ENCODE peak calls at places on chromosome 18, in ten cellular contexts. U, D, V, J, L, H, I, F, Y and T are unnamed samples.

GRCh38 chr18:4074647-4075046 is 380.5 kb downstream of the DLGAP1 start:
- DNase-seq in U (no peak), D (peak; percentile 6), V (no peak), J (no peak), L (no peak), H (no peak), I (no peak), F (peak; percentile 3), Y (no peak), T (peak; percentile 73)

GRCh38 chr18:3425450-3425849 is 24.5 kb upstream of the TGIF1 start:
- DNase-seq in U (no peak), D (no peak), V (no peak), J (no peak), L (no peak), H (no peak), I (no peak), F (no peak), Y (no peak), T (no peak)

GRCh38 chr18:63016270-63016669 is 300.9 kb downstream of the PHLPP1 start:
- DNase-seq in U (no peak), D (peak; percentile 12), V (no peak), J (peak; percentile 33), L (no peak), H (peak; percentile 41), I (peak; percentile 30), F (peak; percentile 74), Y (peak; percentile 39), T (peak; percentile 22)

GRCh38 chr18:24220318-24220688 is 81.4 kb downstream of the CABYR start:
- DNase-seq in U (no peak), D (no peak), V (no peak), J (no peak), L (no peak), H (no peak), I (no peak), F (no peak), Y (no peak), T (no peak)

GRCh38 chr18:9825571-9826073 is 60.2 kb upstream of the TXNDC2 start:
- DNase-seq in U (no peak), D (peak; percentile 96), V (peak; percentile 87), J (no peak), L (no peak), H (peak; percentile 94), I (peak; percentile 76), F (peak; percentile 97), Y (peak; percentile 80), T (peak; percentile 81)

GRCh38 chr18:79584491-79585394 is 94.9 kb upstream of the CTDP1 start:
- DNase-seq in U (peak; percentile 48), D (no peak), V (no peak), J (no peak), L (no peak), H (no peak), I (no peak), F (no peak), Y (no peak), T (no peak)

GRCh38 chr18:65725421-65726050 is 25.3 kb upstream of the CDH7 start:
- DNase-seq in U (peak; percentile 63), D (no peak), V (peak; percentile 48), J (no peak), L (no peak), H (peak; percentile 36), I (peak; percentile 21), F (no peak), Y (no peak), T (no peak)

GRCh38 chr18:69689081-69689759 is 258.5 kb downstream of the CD226 start:
- DNase-seq in U (no peak), D (peak; percentile 9), V (no peak), J (no peak), L (no peak), H (no peak), I (no peak), F (peak; percentile 61), Y (no peak), T (no peak)

GRCh38 chr18:34744569-34744968 is 34.5 kb downstream of the DTNA start:
- DNase-seq in U (no peak), D (no peak), V (no peak), J (no peak), L (no peak), H (no peak), I (no peak), F (no peak), Y (no peak), T (no peak)

GRCh38 chr18:47928466-47928865 is 2.0 kb downstream of the SMAD2 start:
- DNase-seq in U (no peak), D (peak; percentile 39), V (no peak), J (no peak), L (no peak), H (no peak), I (no peak), F (peak; percentile 33), Y (peak; percentile 55), T (peak; percentile 54)

DNA sequence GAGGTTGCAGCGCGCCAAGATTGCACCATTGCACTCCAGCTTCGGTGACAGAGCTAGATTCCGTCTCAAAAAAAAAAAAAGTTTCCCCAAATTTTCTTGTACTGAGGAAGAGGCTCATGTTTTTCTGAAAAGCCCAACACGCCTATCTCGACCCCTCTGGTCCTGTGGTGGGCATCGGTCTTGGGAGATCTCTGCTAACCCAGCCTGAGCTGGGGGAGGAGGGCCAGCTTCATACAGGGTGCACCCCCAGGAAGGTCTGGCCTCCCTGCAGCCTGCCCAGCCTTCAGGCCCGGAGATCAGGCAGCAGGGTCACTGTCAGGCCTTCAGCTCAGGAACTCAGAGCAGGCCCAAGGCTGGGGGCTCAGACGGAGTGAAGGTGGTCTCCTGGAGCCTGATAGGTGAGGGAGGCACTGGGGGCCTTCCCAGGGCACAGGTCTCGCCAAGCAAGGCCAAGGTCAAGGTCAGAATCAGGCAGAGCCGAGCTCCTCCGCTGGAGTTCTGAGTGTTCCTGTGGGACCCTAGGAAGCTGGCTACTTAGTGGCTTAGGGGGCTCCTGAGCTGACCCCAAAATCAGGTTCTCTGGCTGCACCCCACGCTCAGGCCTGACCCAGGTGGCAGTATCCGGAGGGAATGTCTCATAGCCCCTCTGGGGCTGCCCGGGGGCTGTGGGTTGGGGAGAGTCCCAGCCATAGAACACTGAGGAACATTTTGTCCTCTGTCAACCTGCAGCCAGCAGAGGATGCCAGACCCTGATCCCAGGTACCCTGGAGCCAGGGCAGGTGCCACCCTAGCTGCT is 37.9 kb upstream of the SMAD7 start:
- DNase-seq in U (no peak), D (no peak), V (no peak), J (no peak), L (no peak), H (no peak), I (no peak), F (no peak), Y (no peak), T (no peak)
- H3K4me1 ChIP-seq in U (peaks cover 7% of the 10 kb centered on the region), D (peaks cover 29% of the 10 kb centered on the region), V (peaks cover 31% of the 10 kb centered on the region), J (peaks cover 3% of the 10 kb centered on the region), L (no peaks in the 10 kb centered on the region), H (peaks cover 55% of the 10 kb centered on the region), I (peaks cover 68% of the 10 kb centered on the region), F (peaks cover 24% of the 10 kb centered on the region), Y (no peaks in the 10 kb centered on the region), T (peaks cover 4% of the 10 kb centered on the region)

GRCh38 chr18:8319798-8320477 is 289.3 kb upstream of the RAB12 start:
- DNase-seq in U (no peak), D (peak; percentile 25), V (no peak), J (no peak), L (no peak), H (no peak), I (no peak), F (no peak), Y (no peak), T (no peak)

GRCh38 chr18:8322486-8322885 is 286.8 kb upstream of the RAB12 start:
- DNase-seq in U (no peak), D (no peak), V (no peak), J (no peak), L (no peak), H (no peak), I (no peak), F (no peak), Y (no peak), T (no peak)

GRCh38 chr18:8326763-8327394 is 282.4 kb upstream of the RAB12 start:
- DNase-seq in U (no peak), D (no peak), V (no peak), J (no peak), L (no peak), H (no peak), I (no peak), F (no peak), Y (no peak), T (no peak)

GRCh38 chr18:8329186-8329771 is 280.0 kb upstream of the RAB12 start:
- DNase-seq in U (no peak), D (peak; percentile 66), V (no peak), J (no peak), L (no peak), H (peak; percentile 50), I (peak; percentile 20), F (peak; percentile 94), Y (peak; percentile 60), T (no peak)

GRCh38 chr18:8324343-8325065 is 284.7 kb upstream of the RAB12 start:
- DNase-seq in U (no peak), D (no peak), V (no peak), J (no peak), L (no peak), H (no peak), I (no peak), F (no peak), Y (no peak), T (no peak)
- TF ChIP-seq CTCF in U (no peak), D (no peak), V (no peak), J (no peak), L (no peak), H (no peak), I (no peak), F (no peak), Y (no peak), T (no peak)

GRCh38 chr18:77081387-77081773 is 51.2 kb downstream of the MBP start:
- DNase-seq in U (no peak), D (peak; percentile 93), V (no peak), J (no peak), L (no peak), H (no peak), I (no peak), F (peak; percentile 91), Y (no peak), T (no peak)
- H3K4me1 ChIP-seq in U (peaks cover 52% of the 10 kb centered on the region), D (peaks cover 26% of the 10 kb centered on the region), V (no peaks in the 10 kb centered on the region), J (no peaks in the 10 kb centered on the region), L (no peaks in the 10 kb centered on the region), H (peaks cover 48% of the 10 kb centered on the region), I (peaks cover 12% of the 10 kb centered on the region), F (peaks cover 18% of the 10 kb centered on the region), Y (peaks cover 5% of the 10 kb centered on the region), T (peaks cover 11% of the 10 kb centered on the region)

DNA sequence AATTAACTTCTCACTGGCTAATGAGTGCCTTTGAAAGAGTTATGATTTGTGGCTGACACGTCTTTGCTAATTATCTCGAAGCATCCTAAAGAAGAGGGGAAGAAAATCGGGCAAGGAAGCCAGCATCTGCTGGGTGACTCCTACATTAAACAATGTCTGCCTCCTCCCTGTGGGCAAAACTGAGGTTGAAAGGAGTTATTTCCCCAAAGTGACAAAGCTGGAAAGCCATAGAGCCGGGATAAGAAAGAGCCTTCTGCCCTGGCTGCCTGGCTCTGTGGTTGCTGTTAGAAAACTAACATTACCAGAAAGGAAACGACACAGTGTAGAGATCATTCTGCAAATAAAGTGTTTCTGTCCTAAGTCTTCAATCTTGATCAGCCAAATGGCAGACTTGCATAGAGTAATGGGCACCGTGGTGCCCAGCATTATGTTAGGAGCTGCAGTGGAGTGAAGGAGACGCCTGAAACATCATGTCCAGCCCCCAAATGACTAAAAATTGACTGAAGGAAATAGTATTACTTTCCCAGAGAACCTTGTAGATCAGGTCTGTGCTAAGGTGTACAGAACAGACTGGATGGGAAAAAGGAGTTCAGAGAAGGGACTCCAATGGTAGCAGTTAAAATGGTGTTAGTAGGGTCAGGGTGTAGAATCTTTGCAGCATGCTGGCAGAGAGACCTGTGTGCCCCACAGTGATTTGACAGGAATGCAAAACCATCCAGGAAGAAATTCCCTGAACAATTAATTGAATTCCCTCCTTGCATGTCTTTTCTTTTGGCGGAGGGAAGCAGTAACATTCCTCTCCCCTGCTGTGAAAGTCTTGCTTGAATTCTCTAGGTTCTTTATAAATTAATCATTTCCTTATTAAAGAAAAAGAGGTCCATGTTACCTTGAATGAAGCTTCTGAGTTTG is 44.4 kb downstream of the ALPK2 start:
- DNase-seq in U (no peak), D (peak; percentile 86), V (no peak), J (no peak), L (no peak), H (peak; percentile 50), I (no peak), F (peak; percentile 46), Y (no peak), T (peak; percentile 54)
- TF ChIP-seq CTCF in U (no peak), D (no peak), V (no peak), J (no peak), L (no peak), H (no peak), I (no peak), F (no peak), Y (no peak), T (peak; percentile 56)